ENCODE peak calls at places on chromosomes 4 and X, in four cellular contexts. R is tibial artery, H is uterus, U is A549. Z is an unnamed sample. For H3K4me1, the result is how much of the 10 kb centered on the place peaks cover.

GRCh38 chrX:123731987-123732678 is 719 bp downstream of the THOC2 start:
- DNase-seq in H (peak), R (no peak), U (peak), Z (peak)

GRCh38 chr4:180990931-180991330 is 1252.3 kb upstream of the TENM3 start:
- DNase-seq in H (no peak), U (no peak), R (no peak), Z (no peak)

GRCh38 chrX:3362956-3363355 is 16.5 kb upstream of the MXRA5 start:
- DNase-seq in U (no peak), H (no peak), R (no peak), Z (no peak)

GRCh38 chr4:166512267-166512666 is 639.2 kb downstream of the TLL1 start:
- DNase-seq in U (no peak), R (no peak), H (no peak), Z (no peak)

GRCh38 chr4:48772568-48772967 is 7.5 kb downstream of the FRYL start:
- DNase-seq in R (no peak), H (no peak), U (no peak), Z (no peak)

GRCh38 chr4:124641715-124642380 is 70.7 kb downstream of the ANKRD50 start:
- DNase-seq in R (peak), H (no peak), U (peak), Z (no peak)

GRCh38 chr4:83828601-83829000 is 292.7 kb downstream of the GPAT3 start:
- DNase-seq in R (no peak), U (no peak), H (no peak), Z (no peak)

GRCh38 chr4:122044496-122044895 is 92.6 kb upstream of the TRPC3 start:
- DNase-seq in U (no peak), R (no peak), H (no peak), Z (no peak)

GRCh38 chr4:47084111-47084510 is 52.7 kb downstream of the GABRB1 start:
- DNase-seq in R (no peak), H (no peak), U (no peak), Z (no peak)

GRCh38 chr4:77697860-77698599 is 92.4 kb downstream of the CXCL13 start:
- DNase-seq in H (no peak), U (peak), R (no peak), Z (peak)

GRCh38 chrX:141439651-141440050 is 144.9 kb downstream of the SPANXA1 start:
- DNase-seq in R (no peak), H (no peak), U (no peak), Z (no peak)

GRCh38 chr4:185682236-185682635 is 129.8 kb downstream of the SORBS2 start:
- DNase-seq in R (no peak), H (no peak), U (peak), Z (peak)

GRCh38 chr4:48268956-48269860 is at the start of gene TEC:
- DNase-seq in H (no peak), U (peak), R (peak), Z (no peak)

GRCh38 chr4:158859661-158860060 is 90.8 kb downstream of the FNIP2 start:
- DNase-seq in R (no peak), U (no peak), H (no peak), Z (peak)

GRCh38 chrX:95974885-95975284 is 709.8 kb upstream of the DIAPH2 start:
- DNase-seq in U (no peak), R (no peak), H (no peak), Z (no peak)

GRCh38 chr4:81314196-81314896 is 99.3 kb upstream of the PRKG2 start:
- DNase-seq in H (no peak), U (peak), R (no peak), Z (no peak)

GRCh38 chrX:119871245-119871598 is 311 bp downstream of the RNF113A start:
- DNase-seq in U (no peak), R (peak), H (no peak), Z (peak)

GRCh38 chrX:40418413-40419195 is 162.2 kb upstream of the ATP6AP2 start:
- DNase-seq in R (no peak), H (no peak), U (no peak), Z (no peak)

GRCh38 chr4:88523325-88524129 is at the start of gene PYURF:
- DNase-seq in U (peak), H (peak), R (peak), Z (peak)

GRCh38 chr4:144295286-144295995 is 154.9 kb upstream of the GYPA start:
- DNase-seq in H (no peak), R (no peak), U (no peak), Z (no peak)

GRCh38 chr4:73315091-73315490 is 56.5 kb upstream of the ANKRD17 start:
- DNase-seq in R (no peak), U (no peak), H (no peak), Z (peak)

GRCh38 chr4:83639849-83640493 is 104.1 kb downstream of the GPAT3 start:
- DNase-seq in R (peak), U (peak), H (peak), Z (no peak)

GRCh38 chr4:23654791-23655190 is 235.1 kb downstream of the PPARGC1A start:
- DNase-seq in R (no peak), U (no peak), H (no peak), Z (no peak)

GRCh38 chr4:153713840-153714239 is 29.8 kb downstream of the TLR2 start:
- DNase-seq in R (no peak), H (no peak), U (no peak), Z (no peak)

GRCh38 chr4:118278473-118279274 is 74.1 kb downstream of the PRSS12 start:
- DNase-seq in U (peak), H (peak), R (peak), Z (peak)

GRCh38 chrX:108117988-108118387 is 26.4 kb downstream of the ATG4A start:
- DNase-seq in H (no peak), R (no peak), U (no peak), Z (no peak)

GRCh38 chr4:41360214-41360910 is 103.6 kb downstream of the UCHL1 start:
- DNase-seq in U (peak), H (peak), R (peak), Z (peak)

GRCh38 chrX:7286461-7286860 is 138.5 kb upstream of the PUDP start:
- DNase-seq in U (no peak), R (no peak), H (no peak), Z (no peak)

GRCh38 chr4:110589297-110589696 is 33.6 kb downstream of the PITX2 start:
- DNase-seq in U (no peak), H (no peak), R (no peak), Z (no peak)

GRCh38 chrX:109672239-109672638 is 47.3 kb upstream of the KCNE5 start:
- DNase-seq in R (no peak), U (no peak), H (no peak), Z (no peak)

GRCh38 chr4:24322517-24322916 is 261.8 kb downstream of the DHX15 start:
- DNase-seq in H (no peak), R (no peak), U (no peak), Z (no peak)

GRCh38 chr4:139243448-139244365 is 36.3 kb downstream of the MGARP start:
- DNase-seq in U (peak), R (peak), H (no peak), Z (peak)

GRCh38 chrX:106243376-106243775 is 75.3 kb downstream of the PWWP3B start:
- DNase-seq in H (no peak), R (no peak), U (no peak), Z (no peak)
- H3K4me1 ChIP-seq in H (under half), R (under half), U (under half), Z (under half)

GRCh38 chr4:109033993-109034392 is 268.5 kb downstream of the COL25A1 start:
- DNase-seq in U (no peak), R (no peak), H (no peak), Z (no peak)

GRCh38 chr4:109029987-109030386 is 267.1 kb upstream of the ETNPPL start:
- DNase-seq in H (no peak), R (no peak), U (no peak), Z (no peak)

GRCh38 chr4:109027016-109027500 is 264.2 kb upstream of the ETNPPL start:
- DNase-seq in U (no peak), H (no peak), R (no peak), Z (no peak)

DNA sequence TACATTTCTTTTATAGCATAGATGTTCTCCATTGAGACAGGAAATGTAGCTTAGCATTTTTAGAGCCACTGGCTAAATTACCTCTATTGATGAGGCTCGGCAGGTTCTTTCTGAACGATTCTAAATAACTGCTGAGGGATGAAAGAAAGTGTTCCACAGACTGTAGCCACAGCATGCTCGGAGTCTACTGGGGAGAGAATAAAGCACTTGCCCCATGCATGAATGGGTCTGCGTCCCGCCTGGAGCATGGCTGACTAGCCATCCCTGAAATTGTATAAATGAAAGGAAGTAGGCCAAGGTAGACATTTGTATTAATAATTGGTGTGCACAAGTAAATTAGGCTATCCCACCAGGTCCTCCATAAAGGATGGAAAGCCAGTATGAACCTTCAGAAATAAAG is 269.8 kb downstream of the COL25A1 start:
- DNase-seq in H (no peak), R (no peak), U (no peak), Z (no peak)
- TF ChIP-seq CTCF in H (no peak), R (no peak), U (no peak), Z (no peak)

DNA sequence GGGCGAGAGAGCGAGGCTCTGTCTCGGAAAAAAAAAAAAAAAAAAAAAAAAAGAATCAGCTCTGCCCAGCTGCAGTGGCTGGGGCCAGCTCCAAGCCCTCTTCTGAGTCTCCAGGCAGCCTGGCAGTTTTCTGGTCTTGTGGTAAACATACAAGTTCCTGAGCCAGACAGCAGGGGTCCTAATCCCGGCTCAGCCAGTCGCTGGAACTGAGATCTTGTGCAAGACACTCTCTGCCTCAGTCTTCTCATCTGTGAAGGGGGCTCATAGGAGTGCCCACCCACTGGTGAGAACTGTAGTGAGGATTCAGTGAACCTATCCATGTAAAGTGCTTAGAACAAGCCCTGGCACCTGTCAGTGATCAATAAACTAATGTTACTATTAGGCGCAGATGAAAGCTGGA is 41.8 kb downstream of the C4orf50 start:
- DNase-seq in R (peak), U (peak), H (no peak), Z (no peak)
- H3K4me1 ChIP-seq in R (under half), U (under half), H (under half), Z (under half)

GRCh38 chr4:119314356-119314755 is 7.6 kb downstream of the FABP2 start:
- DNase-seq in H (no peak), U (peak), R (no peak), Z (no peak)
- TF ChIP-seq CTCF in H (peak), U (peak), R (peak), Z (peak)

DNA sequence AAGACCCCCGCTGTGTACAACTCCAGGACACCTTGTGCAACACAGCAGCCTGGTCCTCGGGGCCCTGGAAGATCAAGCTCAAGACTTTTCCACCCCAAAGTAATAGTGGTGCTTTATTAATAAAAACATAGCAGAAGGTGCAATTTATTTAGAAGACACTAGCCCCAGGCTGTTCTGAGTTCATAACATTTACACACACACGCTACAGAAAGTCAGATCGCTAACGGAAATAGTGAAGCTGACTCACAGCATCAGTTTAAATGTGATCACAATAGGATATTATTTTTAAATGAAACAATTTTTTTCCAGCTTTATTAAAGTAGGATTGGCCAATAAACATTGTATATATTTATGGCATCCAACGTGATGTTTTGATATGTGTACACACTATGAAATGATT is 141.0 kb downstream of the STK32B start:
- DNase-seq in H (no peak), R (no peak), U (no peak), Z (no peak)
- H3K4me1 ChIP-seq in H (under half), R (under half), U (under half), Z (under half)

GRCh38 chr4:120809518-120809917 is 113.0 kb downstream of the PRDM5 start:
- DNase-seq in R (no peak), H (no peak), U (no peak), Z (no peak)
- TF ChIP-seq CTCF in R (no peak), H (no peak), U (no peak), Z (peak)

GRCh38 chr4:76691767-76692689 is 205.9 kb downstream of the SOWAHB start:
- DNase-seq in U (no peak), H (no peak), R (no peak), Z (no peak)
- H3K4me1 ChIP-seq in U (half or more), H (under half), R (under half), Z (under half)

GRCh38 chrX:71622347-71623104 is 4.2 kb upstream of the CXCR3 start:
- DNase-seq in H (peak), R (peak), U (peak), Z (peak)
- TF ChIP-seq CTCF in H (peak), R (no peak), U (no peak), Z (no peak)

Z was measured in osteoblast.